ENCODE peak calls at places on chromosomes 16 and 17, in ten cellular contexts. One of them, this sample, is unnamed.

GRCh38 chr16:70770968-70771552 is 29.9 kb downstream of the VAC14 start:
- DNase-seq in prostate gland: peak
- DNase-seq in transverse colon: peak
- DNase-seq in endothelial cell of umbilical vein: peak
- DNase-seq in sigmoid colon: no peak
- DNase-seq in GM12891: peak
- DNase-seq in stomach: peak
- DNase-seq in esophagus muscularis mucosa: peak
- DNase-seq in HepG2: peak
- DNase-seq in K562: peak
- DNase-seq in this sample: peak

GRCh38 chr16:1019934-1020305 is 38.4 kb downstream of the SOX8 start:
- DNase-seq in prostate gland: no peak
- DNase-seq in transverse colon: no peak
- DNase-seq in endothelial cell of umbilical vein: no peak
- DNase-seq in sigmoid colon: no peak
- DNase-seq in GM12891: no peak
- DNase-seq in stomach: no peak
- DNase-seq in esophagus muscularis mucosa: no peak
- DNase-seq in HepG2: no peak
- DNase-seq in K562: no peak
- DNase-seq in this sample: no peak

GRCh38 chr17:7403902-7404736 is at the start of gene TMEM256:
- DNase-seq in prostate gland: peak
- DNase-seq in transverse colon: peak
- DNase-seq in endothelial cell of umbilical vein: peak
- DNase-seq in sigmoid colon: peak
- DNase-seq in GM12891: peak
- DNase-seq in stomach: peak
- DNase-seq in esophagus muscularis mucosa: peak
- DNase-seq in HepG2: peak
- DNase-seq in K562: peak
- DNase-seq in this sample: peak

GRCh38 chr17:7173687-7174602 is 5.2 kb downstream of the ASGR1 start:
- DNase-seq in prostate gland: peak
- DNase-seq in transverse colon: peak
- DNase-seq in endothelial cell of umbilical vein: peak
- DNase-seq in sigmoid colon: peak
- DNase-seq in GM12891: no peak
- DNase-seq in stomach: peak
- DNase-seq in esophagus muscularis mucosa: no peak
- DNase-seq in HepG2: no peak
- DNase-seq in K562: no peak
- DNase-seq in this sample: peak

GRCh38 chr17:63492940-63493339 is 16.1 kb downstream of the ACE start:
- DNase-seq in prostate gland: no peak
- DNase-seq in transverse colon: no peak
- DNase-seq in endothelial cell of umbilical vein: no peak
- DNase-seq in sigmoid colon: no peak
- DNase-seq in GM12891: no peak
- DNase-seq in stomach: no peak
- DNase-seq in esophagus muscularis mucosa: no peak
- DNase-seq in HepG2: no peak
- DNase-seq in K562: no peak
- DNase-seq in this sample: no peak

GRCh38 chr17:47763913-47764582 is 31.0 kb downstream of the TBX21 start:
- DNase-seq in prostate gland: no peak
- DNase-seq in transverse colon: no peak
- DNase-seq in endothelial cell of umbilical vein: no peak
- DNase-seq in sigmoid colon: no peak
- DNase-seq in GM12891: no peak
- DNase-seq in stomach: no peak
- DNase-seq in esophagus muscularis mucosa: no peak
- DNase-seq in HepG2: no peak
- DNase-seq in K562: no peak
- DNase-seq in this sample: no peak

GRCh38 chr17:41434313-41434895 is 6.4 kb downstream of the KRT38 start:
- DNase-seq in prostate gland: no peak
- DNase-seq in transverse colon: no peak
- DNase-seq in endothelial cell of umbilical vein: no peak
- DNase-seq in sigmoid colon: no peak
- DNase-seq in GM12891: no peak
- DNase-seq in stomach: no peak
- DNase-seq in esophagus muscularis mucosa: no peak
- DNase-seq in HepG2: no peak
- DNase-seq in K562: no peak
- DNase-seq in this sample: no peak

GRCh38 chr17:70313450-70313849 is 144.1 kb downstream of the KCNJ2 start:
- DNase-seq in prostate gland: no peak
- DNase-seq in transverse colon: no peak
- DNase-seq in endothelial cell of umbilical vein: no peak
- DNase-seq in sigmoid colon: no peak
- DNase-seq in GM12891: no peak
- DNase-seq in stomach: no peak
- DNase-seq in esophagus muscularis mucosa: no peak
- DNase-seq in HepG2: no peak
- DNase-seq in K562: no peak
- DNase-seq in this sample: no peak

GRCh38 chr17:68221786-68222185 is 26.1 kb upstream of the AMZ2 start:
- DNase-seq in prostate gland: no peak
- DNase-seq in transverse colon: no peak
- DNase-seq in endothelial cell of umbilical vein: no peak
- DNase-seq in sigmoid colon: no peak
- DNase-seq in GM12891: no peak
- DNase-seq in stomach: no peak
- DNase-seq in esophagus muscularis mucosa: no peak
- DNase-seq in HepG2: no peak
- DNase-seq in K562: no peak
- DNase-seq in this sample: no peak

GRCh38 chr16:30896203-30896889 is at the start of gene CTF1:
- DNase-seq in prostate gland: peak
- DNase-seq in transverse colon: peak
- DNase-seq in endothelial cell of umbilical vein: peak
- DNase-seq in sigmoid colon: peak
- DNase-seq in GM12891: no peak
- DNase-seq in stomach: peak
- DNase-seq in esophagus muscularis mucosa: peak
- DNase-seq in HepG2: peak
- DNase-seq in K562: peak
- DNase-seq in this sample: no peak

GRCh38 chr17:10099051-10099571 is 99.3 kb downstream of the GAS7 start:
- DNase-seq in prostate gland: no peak
- DNase-seq in transverse colon: no peak
- DNase-seq in endothelial cell of umbilical vein: no peak
- DNase-seq in sigmoid colon: no peak
- DNase-seq in GM12891: no peak
- DNase-seq in stomach: no peak
- DNase-seq in esophagus muscularis mucosa: no peak
- DNase-seq in HepG2: no peak
- DNase-seq in K562: no peak
- DNase-seq in this sample: no peak

GRCh38 chr17:34562387-34562786 is 17.0 kb upstream of the TMEM132E start:
- DNase-seq in prostate gland: no peak
- DNase-seq in transverse colon: no peak
- DNase-seq in endothelial cell of umbilical vein: no peak
- DNase-seq in sigmoid colon: no peak
- DNase-seq in GM12891: no peak
- DNase-seq in stomach: no peak
- DNase-seq in esophagus muscularis mucosa: no peak
- DNase-seq in HepG2: no peak
- DNase-seq in K562: peak
- DNase-seq in this sample: no peak

GRCh38 chr17:32156656-32157055 is 14.4 kb downstream of the RHOT1 start:
- DNase-seq in prostate gland: no peak
- DNase-seq in transverse colon: no peak
- DNase-seq in endothelial cell of umbilical vein: no peak
- DNase-seq in sigmoid colon: no peak
- DNase-seq in GM12891: no peak
- DNase-seq in stomach: no peak
- DNase-seq in esophagus muscularis mucosa: peak
- DNase-seq in HepG2: no peak
- DNase-seq in K562: no peak
- DNase-seq in this sample: no peak

GRCh38 chr17:32157225-32157624 is 14.9 kb downstream of the RHOT1 start:
- DNase-seq in prostate gland: no peak
- DNase-seq in transverse colon: no peak
- DNase-seq in endothelial cell of umbilical vein: no peak
- DNase-seq in sigmoid colon: no peak
- DNase-seq in GM12891: no peak
- DNase-seq in stomach: no peak
- DNase-seq in esophagus muscularis mucosa: peak
- DNase-seq in HepG2: no peak
- DNase-seq in K562: no peak
- DNase-seq in this sample: no peak

GRCh38 chr17:32155896-32156295 is 13.6 kb downstream of the RHOT1 start:
- DNase-seq in prostate gland: no peak
- DNase-seq in transverse colon: no peak
- DNase-seq in endothelial cell of umbilical vein: no peak
- DNase-seq in sigmoid colon: no peak
- DNase-seq in GM12891: no peak
- DNase-seq in stomach: no peak
- DNase-seq in esophagus muscularis mucosa: no peak
- DNase-seq in HepG2: no peak
- DNase-seq in K562: no peak
- DNase-seq in this sample: no peak

GRCh38 chr17:32150358-32150757 is 8.1 kb downstream of the RHOT1 start:
- DNase-seq in prostate gland: no peak
- DNase-seq in transverse colon: no peak
- DNase-seq in endothelial cell of umbilical vein: no peak
- DNase-seq in sigmoid colon: no peak
- DNase-seq in GM12891: no peak
- DNase-seq in stomach: no peak
- DNase-seq in esophagus muscularis mucosa: no peak
- DNase-seq in HepG2: no peak
- DNase-seq in K562: peak
- DNase-seq in this sample: no peak

DNA sequence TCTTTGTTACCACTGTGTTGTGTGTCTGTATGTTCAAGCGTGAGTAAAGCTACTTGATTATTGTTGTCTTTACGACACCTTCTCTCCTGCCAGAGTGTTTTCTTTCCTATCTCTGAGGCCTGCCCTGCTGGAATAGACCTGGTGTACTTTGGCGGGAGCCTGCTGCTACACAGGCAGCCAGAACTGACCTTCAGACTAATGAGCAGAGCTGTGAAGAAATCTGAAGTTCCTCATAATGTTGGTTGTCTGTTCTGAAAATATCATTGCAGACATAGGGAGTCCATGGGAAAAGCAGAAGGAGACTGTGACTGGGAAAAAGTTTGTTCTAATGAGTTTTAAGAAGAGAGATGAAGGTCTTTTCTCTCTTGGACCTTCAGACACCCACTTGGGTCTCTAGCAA is 9.8 kb downstream of the RHOT1 start:
- DNase-seq in prostate gland: no peak
- DNase-seq in transverse colon: peak
- DNase-seq in endothelial cell of umbilical vein: no peak
- DNase-seq in sigmoid colon: no peak
- DNase-seq in GM12891: no peak
- DNase-seq in stomach: peak
- DNase-seq in esophagus muscularis mucosa: peak
- DNase-seq in HepG2: peak
- DNase-seq in K562: no peak
- DNase-seq in this sample: no peak
- TF ChIP-seq POLR2A in prostate gland: no peak
- TF ChIP-seq POLR2A in transverse colon: no peak
- TF ChIP-seq POLR2A in endothelial cell of umbilical vein: no peak
- TF ChIP-seq POLR2A in sigmoid colon: no peak
- TF ChIP-seq POLR2A in GM12891: no peak
- TF ChIP-seq POLR2A in stomach: no peak
- TF ChIP-seq POLR2A in esophagus muscularis mucosa: no peak
- TF ChIP-seq POLR2A in HepG2: no peak
- TF ChIP-seq POLR2A in K562: no peak
- TF ChIP-seq POLR2A in this sample: no peak

GRCh38 chr17:81511800-81512559 is 619 bp downstream of the ACTG1 start:
- DNase-seq in prostate gland: no peak
- DNase-seq in transverse colon: no peak
- DNase-seq in endothelial cell of umbilical vein: peak
- DNase-seq in sigmoid colon: peak
- DNase-seq in GM12891: no peak
- DNase-seq in stomach: no peak
- DNase-seq in esophagus muscularis mucosa: no peak
- DNase-seq in HepG2: no peak
- DNase-seq in K562: no peak
- DNase-seq in this sample: no peak
- TF ChIP-seq POLR2AphosphoS5 in prostate gland: no peak
- TF ChIP-seq POLR2AphosphoS5 in transverse colon: peak
- TF ChIP-seq POLR2AphosphoS5 in endothelial cell of umbilical vein: peak
- TF ChIP-seq POLR2AphosphoS5 in sigmoid colon: no peak
- TF ChIP-seq POLR2AphosphoS5 in GM12891: peak
- TF ChIP-seq POLR2AphosphoS5 in stomach: no peak
- TF ChIP-seq POLR2AphosphoS5 in esophagus muscularis mucosa: no peak
- TF ChIP-seq POLR2AphosphoS5 in HepG2: no peak
- TF ChIP-seq POLR2AphosphoS5 in K562: no peak
- TF ChIP-seq POLR2AphosphoS5 in this sample: peak

GRCh38 chr16:89711601-89712475 is 8.9 kb downstream of the VPS9D1 start:
- DNase-seq in prostate gland: peak
- DNase-seq in transverse colon: peak
- DNase-seq in endothelial cell of umbilical vein: peak
- DNase-seq in sigmoid colon: no peak
- DNase-seq in GM12891: peak
- DNase-seq in stomach: peak
- DNase-seq in esophagus muscularis mucosa: no peak
- DNase-seq in HepG2: no peak
- DNase-seq in K562: peak
- DNase-seq in this sample: peak
- TF ChIP-seq POLR2A in prostate gland: no peak
- TF ChIP-seq POLR2A in transverse colon: peak
- TF ChIP-seq POLR2A in endothelial cell of umbilical vein: peak
- TF ChIP-seq POLR2A in sigmoid colon: no peak
- TF ChIP-seq POLR2A in GM12891: no peak
- TF ChIP-seq POLR2A in stomach: no peak
- TF ChIP-seq POLR2A in esophagus muscularis mucosa: no peak
- TF ChIP-seq POLR2A in HepG2: no peak
- TF ChIP-seq POLR2A in K562: peak
- TF ChIP-seq POLR2A in this sample: peak

DNA sequence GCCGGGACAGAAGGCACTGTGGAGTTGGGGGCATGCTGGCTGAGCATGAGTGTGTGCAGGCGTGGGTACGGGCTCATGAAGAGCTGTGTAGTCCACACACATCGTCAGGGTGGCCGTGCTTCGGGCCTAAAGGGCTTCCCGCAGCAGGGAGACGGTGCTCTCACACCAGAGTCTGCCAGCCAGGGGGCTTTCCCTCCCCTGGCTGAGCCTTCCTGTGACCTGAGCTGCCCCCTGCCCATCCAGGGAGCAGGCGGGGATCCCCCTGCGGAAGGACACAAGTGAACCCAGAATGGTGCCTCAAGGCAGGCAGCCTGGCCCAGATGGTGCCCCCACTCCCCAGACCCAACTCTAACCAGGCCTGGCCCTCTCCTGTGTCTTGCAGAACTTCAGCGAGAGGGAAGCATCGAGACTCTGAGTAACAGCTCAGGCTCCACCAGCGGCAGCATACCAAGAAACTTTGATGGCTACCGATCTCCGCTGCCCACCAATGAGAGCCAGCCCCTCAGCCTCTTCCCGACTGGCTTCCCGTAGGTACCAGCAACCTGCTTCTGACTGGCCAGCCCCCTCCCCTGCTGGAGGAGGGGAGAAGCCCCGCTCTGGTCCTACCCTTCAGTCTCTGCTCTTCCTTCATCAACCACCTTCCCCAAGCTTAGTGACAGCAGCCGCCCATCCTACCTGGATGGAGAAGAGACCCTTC is 7.9 kb upstream of the TBX2 start:
- DNase-seq in prostate gland: no peak
- DNase-seq in transverse colon: no peak
- DNase-seq in endothelial cell of umbilical vein: no peak
- DNase-seq in sigmoid colon: no peak
- DNase-seq in GM12891: no peak
- DNase-seq in stomach: no peak
- DNase-seq in esophagus muscularis mucosa: no peak
- DNase-seq in HepG2: no peak
- DNase-seq in K562: no peak
- DNase-seq in this sample: no peak
- TF ChIP-seq POLR2AphosphoS5 in prostate gland: no peak
- TF ChIP-seq POLR2AphosphoS5 in transverse colon: no peak
- TF ChIP-seq POLR2AphosphoS5 in endothelial cell of umbilical vein: no peak
- TF ChIP-seq POLR2AphosphoS5 in sigmoid colon: no peak
- TF ChIP-seq POLR2AphosphoS5 in GM12891: no peak
- TF ChIP-seq POLR2AphosphoS5 in stomach: no peak
- TF ChIP-seq POLR2AphosphoS5 in esophagus muscularis mucosa: no peak
- TF ChIP-seq POLR2AphosphoS5 in HepG2: no peak
- TF ChIP-seq POLR2AphosphoS5 in K562: no peak
- TF ChIP-seq POLR2AphosphoS5 in this sample: no peak

This sample was measured in GM12892.